ENCODE peak calls at places on chromosomes 12 and 14, in four cellular contexts. One of them, this sample, is unnamed. For H3K4me1, the result is how much of the 10 kb centered on the place peaks cover.

GRCh38 chr14:36217027-36217426 is 40.5 kb upstream of the PTCSC3 start:
- DNase-seq in A549: no peak
- DNase-seq in CD8-positive, alpha-beta T cell: no peak
- DNase-seq in adrenal gland: no peak
- DNase-seq in this sample: no peak

GRCh38 chr14:93316716-93317115 is 16.1 kb downstream of the BTBD7 start:
- DNase-seq in A549: no peak
- DNase-seq in CD8-positive, alpha-beta T cell: no peak
- DNase-seq in adrenal gland: no peak
- DNase-seq in this sample: no peak

GRCh38 chr12:93895096-93895460 is 217.9 kb downstream of the CRADD start:
- DNase-seq in A549: no peak
- DNase-seq in CD8-positive, alpha-beta T cell: no peak
- DNase-seq in adrenal gland: no peak
- DNase-seq in this sample: no peak

GRCh38 chr12:77231548-77231947 is 166.2 kb upstream of the E2F7 start:
- DNase-seq in A549: no peak
- DNase-seq in CD8-positive, alpha-beta T cell: no peak
- DNase-seq in adrenal gland: peak
- DNase-seq in this sample: no peak

GRCh38 chr12:105470601-105471000 is 140.1 kb downstream of the C12orf75 start:
- DNase-seq in A549: no peak
- DNase-seq in CD8-positive, alpha-beta T cell: no peak
- DNase-seq in adrenal gland: no peak
- DNase-seq in this sample: no peak

GRCh38 chr14:53391156-53391555 is 238.0 kb upstream of the DDHD1 start:
- DNase-seq in A549: no peak
- DNase-seq in CD8-positive, alpha-beta T cell: no peak
- DNase-seq in adrenal gland: peak
- DNase-seq in this sample: no peak

GRCh38 chr12:93319523-93320045 is 58.1 kb upstream of the NUDT4 start:
- DNase-seq in A549: no peak
- DNase-seq in CD8-positive, alpha-beta T cell: no peak
- DNase-seq in adrenal gland: no peak
- DNase-seq in this sample: no peak

GRCh38 chr12:32501835-32502333 is 102.5 kb downstream of the FGD4 start:
- DNase-seq in A549: no peak
- DNase-seq in CD8-positive, alpha-beta T cell: no peak
- DNase-seq in adrenal gland: peak
- DNase-seq in this sample: no peak

GRCh38 chr12:103268831-103269514 is 226.8 kb downstream of the C12orf42 start:
- DNase-seq in A549: no peak
- DNase-seq in CD8-positive, alpha-beta T cell: no peak
- DNase-seq in adrenal gland: no peak
- DNase-seq in this sample: no peak

GRCh38 chr12:39606712-39607423 is 12.7 kb downstream of the ABCD2 start:
- DNase-seq in A549: no peak
- DNase-seq in CD8-positive, alpha-beta T cell: no peak
- DNase-seq in adrenal gland: no peak
- DNase-seq in this sample: no peak

GRCh38 chr12:116370004-116370404 is 92.5 kb upstream of the MED13L start:
- DNase-seq in A549: no peak
- DNase-seq in CD8-positive, alpha-beta T cell: no peak
- DNase-seq in adrenal gland: no peak
- DNase-seq in this sample: peak

GRCh38 chr12:114744696-114745095 is 60.7 kb upstream of the TBX3 start:
- DNase-seq in A549: no peak
- DNase-seq in CD8-positive, alpha-beta T cell: no peak
- DNase-seq in adrenal gland: no peak
- DNase-seq in this sample: peak

GRCh38 chr12:101074940-101075680 is 134.9 kb downstream of the SLC5A8 start:
- DNase-seq in A549: no peak
- DNase-seq in CD8-positive, alpha-beta T cell: no peak
- DNase-seq in adrenal gland: no peak
- DNase-seq in this sample: no peak

GRCh38 chr14:72500234-72500838 is 393.6 kb downstream of the DPF3 start:
- DNase-seq in A549: no peak
- DNase-seq in CD8-positive, alpha-beta T cell: no peak
- DNase-seq in adrenal gland: no peak
- DNase-seq in this sample: no peak

GRCh38 chr12:57005980-57006808 is at the start of gene ZBTB39:
- DNase-seq in A549: peak
- DNase-seq in CD8-positive, alpha-beta T cell: peak
- DNase-seq in adrenal gland: peak
- DNase-seq in this sample: peak

GRCh38 chr12:100266802-100267602 is at the start of the genes DEPDC4 and SCYL2:
- DNase-seq in A549: peak
- DNase-seq in CD8-positive, alpha-beta T cell: peak
- DNase-seq in adrenal gland: peak
- DNase-seq in this sample: peak

GRCh38 chr14:93723001-93723400 is 65.3 kb downstream of the PRIMA1 start:
- DNase-seq in A549: no peak
- DNase-seq in CD8-positive, alpha-beta T cell: no peak
- DNase-seq in adrenal gland: no peak
- DNase-seq in this sample: no peak

GRCh38 chr12:94725375-94726168 is 75.2 kb upstream of the TMCC3 start:
- DNase-seq in A549: peak
- DNase-seq in CD8-positive, alpha-beta T cell: no peak
- DNase-seq in adrenal gland: no peak
- DNase-seq in this sample: no peak

GRCh38 chr14:90423166-90423565 is 26.3 kb downstream of the CALM1 start:
- DNase-seq in A549: no peak
- DNase-seq in CD8-positive, alpha-beta T cell: no peak
- DNase-seq in adrenal gland: no peak
- DNase-seq in this sample: no peak

GRCh38 chr12:113190761-113191160 is 5.2 kb downstream of the RITA1 start:
- DNase-seq in A549: peak
- DNase-seq in CD8-positive, alpha-beta T cell: no peak
- DNase-seq in adrenal gland: no peak
- DNase-seq in this sample: no peak

GRCh38 chr14:76917759-76918175 is 91.6 kb downstream of the LRRC74A start:
- DNase-seq in A549: no peak
- DNase-seq in CD8-positive, alpha-beta T cell: no peak
- DNase-seq in adrenal gland: peak
- DNase-seq in this sample: no peak

DNA sequence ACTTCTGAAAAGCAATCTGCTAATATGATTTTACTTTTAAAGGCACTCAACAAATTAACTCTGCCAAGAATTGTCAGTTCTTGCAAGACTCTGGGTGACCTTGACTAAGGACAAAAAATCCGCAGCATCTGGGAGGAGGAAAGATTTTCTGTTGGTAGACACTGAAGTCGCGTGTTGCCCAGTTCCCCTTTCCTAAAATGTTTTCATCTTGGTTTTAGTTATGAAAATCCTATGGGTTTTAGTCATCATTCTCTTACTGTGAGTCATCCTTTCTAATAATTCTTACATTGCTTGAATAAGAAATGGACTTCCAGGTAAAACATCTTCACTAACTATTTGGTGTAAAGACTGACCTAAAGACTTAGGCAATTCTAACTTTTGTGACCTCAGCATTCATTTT is 9.1 kb downstream of the GSG1 start:
- DNase-seq in A549: no peak
- DNase-seq in CD8-positive, alpha-beta T cell: no peak
- DNase-seq in adrenal gland: no peak
- DNase-seq in this sample: no peak
- H3K4me1 ChIP-seq in A549: under half
- H3K4me1 ChIP-seq in CD8-positive, alpha-beta T cell: under half
- H3K4me1 ChIP-seq in adrenal gland: under half
- H3K4me1 ChIP-seq in this sample: under half

DNA sequence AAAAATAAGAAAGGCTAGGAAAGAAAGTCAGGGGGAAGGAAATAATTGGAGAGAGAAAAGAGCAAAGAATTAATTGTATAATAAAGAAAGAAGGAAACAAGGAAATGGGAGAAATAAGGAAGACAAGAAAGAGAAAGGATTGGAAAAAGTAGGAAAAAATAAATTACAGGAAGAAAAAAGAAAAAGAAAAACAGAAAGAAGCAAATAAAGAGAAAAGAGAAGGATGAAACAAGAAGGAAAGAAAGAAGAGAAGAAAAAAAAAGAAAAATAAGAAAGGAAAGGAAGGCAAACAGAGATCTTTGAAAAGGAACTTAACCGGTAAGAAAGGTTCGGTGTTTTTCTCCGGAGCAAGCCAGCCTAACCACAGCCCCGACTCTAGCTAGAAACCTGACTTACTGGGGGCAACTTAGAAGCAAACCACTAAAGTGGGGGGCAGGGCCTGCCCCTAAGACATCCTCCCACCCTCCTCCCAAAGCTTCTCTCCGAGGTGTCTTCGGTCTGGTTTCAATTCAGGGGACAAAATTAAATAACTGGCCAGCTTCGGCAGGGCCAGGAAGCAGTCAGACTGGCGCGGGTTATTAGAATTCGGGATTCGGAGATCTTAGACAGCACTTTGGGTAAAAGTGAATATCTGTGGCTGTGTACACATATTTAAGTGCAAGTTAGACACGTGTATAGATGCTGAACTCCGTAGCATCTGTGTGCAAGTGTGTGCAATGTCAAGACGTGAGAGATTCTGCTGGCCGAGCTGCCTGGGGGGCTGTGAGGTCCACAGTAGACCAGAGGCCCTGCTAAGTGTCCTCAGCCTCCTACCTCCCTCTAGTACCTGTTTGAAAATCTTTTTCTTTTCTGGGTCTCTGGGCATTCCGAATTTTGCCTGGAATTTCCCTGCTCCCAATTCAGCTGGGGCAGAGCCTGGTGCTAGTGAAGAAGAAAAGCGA is 4.2 kb upstream of the HOXC10 start:
- DNase-seq in A549: no peak
- DNase-seq in CD8-positive, alpha-beta T cell: no peak
- DNase-seq in adrenal gland: no peak
- DNase-seq in this sample: no peak
- H3K4me1 ChIP-seq in A549: under half
- H3K4me1 ChIP-seq in CD8-positive, alpha-beta T cell: under half
- H3K4me1 ChIP-seq in adrenal gland: under half
- H3K4me1 ChIP-seq in this sample: under half

GRCh38 chr14:100551056-100551455 is 36.2 kb downstream of the BEGAIN start:
- DNase-seq in A549: no peak
- DNase-seq in CD8-positive, alpha-beta T cell: no peak
- DNase-seq in adrenal gland: no peak
- DNase-seq in this sample: no peak
- H3K4me1 ChIP-seq in A549: under half
- H3K4me1 ChIP-seq in CD8-positive, alpha-beta T cell: under half
- H3K4me1 ChIP-seq in adrenal gland: under half
- H3K4me1 ChIP-seq in this sample: under half

DNA sequence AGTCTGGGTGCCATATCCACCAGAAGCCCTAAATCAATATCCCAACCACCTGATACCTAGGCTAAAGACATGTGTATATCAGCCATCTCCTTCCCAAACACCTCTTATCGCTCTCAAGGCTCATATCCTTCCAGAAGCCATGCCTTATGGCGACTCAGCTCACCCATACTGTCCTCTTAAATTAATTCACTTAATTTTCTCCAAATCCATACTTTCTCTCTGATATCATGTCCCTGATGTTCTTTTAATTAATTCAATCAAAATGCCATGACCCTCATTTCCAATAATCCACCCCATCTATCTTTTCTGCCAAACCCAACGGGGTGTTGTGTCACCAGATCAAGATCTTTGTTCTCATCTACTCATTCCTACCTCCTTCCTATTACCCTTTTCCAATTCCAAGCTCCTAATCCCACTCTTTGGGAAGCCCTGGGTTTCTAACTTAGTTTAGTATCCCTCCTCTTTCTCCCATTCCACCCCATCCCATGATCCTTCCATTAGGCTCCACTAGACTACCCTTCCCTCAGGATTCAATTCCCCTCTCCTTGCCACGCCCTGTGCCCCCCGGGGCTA is 723 bp downstream of the ATF7 start:
- DNase-seq in A549: no peak
- DNase-seq in CD8-positive, alpha-beta T cell: no peak
- DNase-seq in adrenal gland: no peak
- DNase-seq in this sample: peak
- H3K4me1 ChIP-seq in A549: under half
- H3K4me1 ChIP-seq in CD8-positive, alpha-beta T cell: under half
- H3K4me1 ChIP-seq in adrenal gland: under half
- H3K4me1 ChIP-seq in this sample: under half

DNA sequence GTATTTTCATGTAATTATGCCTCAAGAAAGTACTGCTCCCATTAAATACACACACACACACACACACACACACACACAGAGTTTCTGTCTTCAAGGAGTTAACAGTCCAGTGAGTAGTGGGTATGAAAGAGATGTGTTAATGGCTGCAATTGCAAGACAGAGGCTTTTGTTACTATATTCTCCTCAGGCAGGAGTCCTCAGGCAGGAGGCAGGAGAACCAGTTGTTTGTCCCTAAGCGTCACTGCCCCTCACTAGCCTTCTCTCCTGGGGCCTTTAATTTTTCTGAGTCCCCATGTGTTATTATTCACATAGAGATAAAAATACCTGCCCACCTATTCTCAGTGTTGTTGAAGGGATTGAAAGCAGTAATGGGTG is 31.2 kb downstream of the DAD1 start:
- DNase-seq in A549: no peak
- DNase-seq in CD8-positive, alpha-beta T cell: no peak
- DNase-seq in adrenal gland: no peak
- DNase-seq in this sample: no peak
- H3K4me1 ChIP-seq in A549: under half
- H3K4me1 ChIP-seq in CD8-positive, alpha-beta T cell: half or more
- H3K4me1 ChIP-seq in adrenal gland: under half
- H3K4me1 ChIP-seq in this sample: under half